ENCODE peak calls at places on chromosome 9, in ten cellular contexts. B is uterus, U is A549, Q is cardiac muscle cell, S is fibroblast of pulmonary artery, E is upper lobe of left lung, J is heart left ventricle, A is fibroblast of villous mesenchyme, V is cardiac fibroblast, C is WERI-Rb-1. X is an unnamed sample.

GRCh38 chr9:135463140-135463539 is 16.4 kb upstream of the PPP1R26 start:
- DNase-seq in S (no peak), Q (no peak), U (peak), A (peak), J (no peak), B (no peak), E (no peak), V (peak), C (peak), X (no peak)

GRCh38 chr9:35510745-35511428 is 21.0 kb downstream of the RUSC2 start:
- DNase-seq in E (peak), J (peak), V (peak), A (peak), Q (no peak), U (peak), B (peak), C (no peak), S (peak), X (no peak)

GRCh38 chr9:114413909-114414308 is 26.1 kb upstream of the AKNA start:
- DNase-seq in Q (no peak), J (no peak), B (no peak), E (no peak), C (no peak), S (peak), U (no peak), V (peak), A (peak), X (no peak)

GRCh38 chr9:94014066-94014654 is 59.0 kb upstream of the BARX1 start:
- DNase-seq in U (peak), B (no peak), J (no peak), A (peak), C (no peak), E (no peak), Q (peak), S (peak), V (peak), X (no peak)

GRCh38 chr9:115764649-115765048 is 388.9 kb upstream of the PAPPA start:
- DNase-seq in A (no peak), V (peak), B (no peak), U (no peak), Q (no peak), J (no peak), E (no peak), S (peak), C (no peak), X (no peak)

GRCh38 chr9:6842584-6842947 is 84.8 kb downstream of the KDM4C start:
- DNase-seq in E (no peak), S (peak), B (no peak), A (peak), V (peak), C (no peak), Q (no peak), U (no peak), J (no peak), X (no peak)

GRCh38 chr9:82590845-82591244 is 472.1 kb downstream of the RASEF start:
- DNase-seq in J (no peak), S (no peak), C (no peak), A (no peak), E (no peak), B (no peak), U (no peak), V (no peak), Q (no peak), X (no peak)

GRCh38 chr9:30301271-30301963 is 2083.0 kb upstream of the ACO1 start:
- DNase-seq in A (no peak), E (peak), U (no peak), J (no peak), C (no peak), B (no peak), S (peak), Q (no peak), V (peak), X (no peak)

GRCh38 chr9:88949425-88949824 is 41.8 kb upstream of the S1PR3 start:
- DNase-seq in J (no peak), A (peak), E (no peak), C (no peak), U (peak), Q (peak), V (peak), B (peak), S (peak), X (no peak)

GRCh38 chr9:113919825-113920224 is 43.7 kb downstream of the ZNF618 start:
- DNase-seq in Q (no peak), C (no peak), B (no peak), U (no peak), E (no peak), A (no peak), S (no peak), V (no peak), J (no peak), X (no peak)

GRCh38 chr9:130208600-130209347 is 36.6 kb downstream of the NCS1 start:
- DNase-seq in A (no peak), B (no peak), S (no peak), C (no peak), V (no peak), Q (no peak), J (peak), U (no peak), E (no peak), X (no peak)

GRCh38 chr9:84785766-84786547 is 116.4 kb downstream of the NTRK2 start:
- DNase-seq in E (no peak), J (no peak), S (no peak), B (no peak), C (no peak), A (no peak), V (no peak), Q (no peak), U (no peak), X (no peak)
- H3K4me3 ChIP-seq in E (no peak), J (no peak), S (no peak), B (no peak), C (no peak), A (no peak), V (no peak), Q (no peak), U (no peak), X (no peak)

DNA sequence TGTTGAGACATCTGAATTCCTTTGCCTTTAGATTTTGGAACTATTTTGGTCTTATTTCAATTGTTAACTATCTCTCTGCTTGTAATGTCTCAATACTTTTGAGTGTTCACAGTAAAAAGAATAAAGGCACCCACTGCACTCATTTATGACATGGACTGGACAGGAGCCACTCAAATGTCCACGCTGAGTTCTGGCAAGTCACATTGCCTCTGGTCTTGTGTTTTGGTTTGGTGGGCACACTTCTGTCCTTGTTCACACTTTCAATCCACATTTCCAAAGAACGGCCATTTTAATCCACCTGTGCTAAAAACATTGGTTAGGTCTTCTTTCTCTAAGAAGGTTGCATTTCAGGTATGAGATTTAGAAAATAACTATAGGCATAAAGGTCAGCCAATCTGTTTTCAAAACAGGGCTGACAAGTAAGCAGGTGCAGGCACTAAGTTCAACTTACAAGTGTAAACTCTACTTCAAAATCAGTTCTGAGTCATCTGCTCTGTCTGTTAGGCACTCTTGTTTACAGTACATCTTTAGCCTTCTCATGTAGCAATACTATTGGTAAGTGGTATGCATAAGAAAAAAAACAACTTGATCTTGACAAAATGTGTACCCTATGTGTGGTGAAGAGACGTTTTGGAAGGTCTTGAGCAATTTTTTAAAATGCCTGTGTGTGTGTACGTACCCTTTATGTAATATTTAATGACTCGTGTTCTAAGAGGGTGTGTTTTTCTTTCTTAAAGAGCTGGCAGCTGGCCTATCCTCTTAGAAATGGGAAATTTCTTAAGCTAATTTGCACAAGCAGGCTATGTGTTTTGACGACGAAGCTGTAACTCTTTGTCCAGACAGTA is 31.5 kb upstream of the ZFAND5 start:
- DNase-seq in V (peak), U (peak), C (no peak), Q (no peak), S (peak), J (no peak), B (no peak), A (peak), E (peak), X (no peak)
- H3K4me3 ChIP-seq in V (no peak), U (no peak), C (no peak), Q (no peak), S (no peak), J (no peak), B (no peak), A (no peak), E (no peak), X (no peak)

GRCh38 chr9:97500765-97501176 is 695 bp upstream of the TMOD1 start:
- DNase-seq in E (no peak), U (no peak), V (no peak), S (no peak), A (no peak), Q (no peak), B (no peak), C (no peak), J (no peak), X (no peak)

GRCh38 chr9:97500263-97500662 is 1.2 kb upstream of the TMOD1 start:
- DNase-seq in S (no peak), Q (no peak), C (no peak), U (no peak), A (no peak), V (no peak), E (no peak), J (no peak), B (no peak), X (no peak)

GRCh38 chr9:97502222-97502983 is 937 bp downstream of the TMOD1 start:
- DNase-seq in U (no peak), A (no peak), S (no peak), B (no peak), J (peak), V (no peak), Q (peak), C (no peak), E (no peak), X (no peak)

GRCh38 chr9:97501972-97502221 is 431 bp downstream of the TMOD1 start:
- DNase-seq in V (no peak), B (no peak), J (no peak), C (no peak), U (no peak), E (no peak), Q (no peak), S (no peak), A (no peak), X (no peak)

DNA sequence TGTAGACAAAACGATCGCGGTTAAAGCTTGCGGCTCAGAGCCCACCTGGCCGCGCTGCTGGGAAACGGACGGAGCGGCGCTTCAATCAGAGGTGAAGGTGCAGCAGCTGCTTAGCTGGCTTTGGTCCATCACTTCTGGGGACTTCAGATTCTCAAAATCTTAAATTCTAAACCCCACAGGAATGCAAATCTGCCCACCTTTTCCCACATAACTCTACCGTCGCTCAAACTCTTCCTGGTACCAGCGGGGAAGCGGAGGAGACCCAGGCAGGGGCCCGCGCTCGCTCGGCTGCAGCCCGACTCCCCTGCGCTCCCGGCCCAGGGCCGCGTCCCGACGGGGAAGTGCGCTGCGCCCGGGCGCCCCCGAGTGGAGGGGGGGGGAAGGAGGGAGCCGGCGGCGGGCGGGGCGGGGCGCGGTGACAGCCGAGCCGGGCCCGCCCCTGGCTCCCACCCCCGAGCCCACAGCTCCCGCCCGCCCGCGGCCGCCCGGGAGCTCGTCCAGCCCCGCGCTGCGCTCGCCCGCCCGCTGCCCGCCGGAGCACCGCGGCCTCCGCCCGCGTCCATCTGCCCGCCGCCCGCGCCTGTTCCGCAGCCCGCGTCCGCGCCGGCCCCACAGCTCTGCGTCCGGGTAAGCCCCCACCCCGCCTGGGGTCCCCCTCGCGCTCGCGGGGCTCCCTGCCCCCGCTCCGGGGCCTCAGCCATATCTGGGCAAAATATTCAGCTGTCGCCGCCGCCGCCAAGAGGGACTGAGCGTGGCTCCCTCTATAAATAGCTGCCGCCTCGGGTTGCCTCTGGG is at the start of gene TMOD1:
- DNase-seq in E (peak), Q (peak), V (peak), U (peak), C (peak), S (peak), J (peak), B (peak), A (peak), X (peak)
- H3K4me3 ChIP-seq in E (peak), Q (peak), V (peak), U (peak), C (peak), S (peak), J (peak), B (peak), A (peak), X (peak)

GRCh38 chr9:1050125-1050895 is at the start of gene DMRT2:
- DNase-seq in A (peak), J (peak), U (peak), B (peak), E (peak), C (peak), V (peak), S (peak), Q (peak), X (peak)

GRCh38 chr9:1052908-1053590 is 2.9 kb downstream of the DMRT2 start:
- DNase-seq in S (no peak), Q (no peak), A (no peak), E (no peak), C (no peak), B (no peak), V (no peak), U (no peak), J (no peak), X (no peak)

GRCh38 chr9:1049641-1050040 is 516 bp upstream of the DMRT2 start:
- DNase-seq in V (no peak), S (no peak), B (no peak), E (no peak), A (no peak), C (no peak), Q (no peak), U (no peak), J (no peak), X (no peak)

GRCh38 chr9:1052119-1052907 is 2.2 kb downstream of the DMRT2 start:
- DNase-seq in C (no peak), E (no peak), U (no peak), Q (no peak), B (no peak), V (no peak), S (no peak), J (no peak), A (no peak), X (no peak)

DNA sequence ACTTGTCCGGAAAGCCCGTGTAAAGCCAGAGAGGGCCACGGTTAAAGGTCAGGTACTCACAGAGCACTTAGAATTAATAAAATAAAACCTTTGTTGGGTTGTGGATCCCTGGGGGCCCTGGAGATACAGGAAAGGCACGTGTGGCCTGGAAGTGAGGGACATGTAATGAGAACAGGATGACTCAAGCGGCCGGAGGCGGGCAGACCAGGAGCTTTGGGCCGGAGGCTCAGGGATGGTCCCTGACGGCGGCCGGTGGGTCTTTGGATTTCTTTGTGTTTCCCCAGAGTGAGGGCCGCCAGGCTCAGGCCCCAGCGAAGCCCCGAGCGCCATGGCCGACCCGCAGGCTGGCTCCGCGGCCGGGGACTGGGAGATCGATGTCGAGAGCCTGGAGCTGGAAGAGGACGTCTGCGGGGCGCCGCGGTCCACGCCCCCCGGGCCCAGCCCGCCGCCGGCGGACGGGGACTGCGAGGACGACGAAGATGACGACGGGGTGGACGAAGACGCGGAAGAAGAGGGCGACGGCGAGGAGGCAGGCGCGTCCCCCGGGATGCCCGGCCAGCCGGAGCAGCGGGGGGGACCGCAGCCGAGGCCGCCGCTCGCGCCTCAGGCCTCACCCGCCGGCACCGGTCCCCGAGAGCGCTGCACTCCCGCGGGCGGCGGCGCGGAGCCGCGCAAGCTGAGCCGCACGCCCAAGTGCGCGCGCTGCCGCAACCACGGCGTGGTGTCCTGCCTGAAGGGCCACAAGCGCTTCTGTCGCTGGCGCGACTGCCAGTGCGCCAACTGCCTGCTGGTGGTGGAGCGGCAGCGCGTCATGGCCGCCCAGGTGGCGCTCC is 1.3 kb downstream of the DMRT2 start:
- DNase-seq in B (no peak), J (no peak), U (peak), Q (peak), S (no peak), C (no peak), V (no peak), A (no peak), E (peak), X (peak)
- H3K4me3 ChIP-seq in B (no peak), J (peak), U (peak), Q (peak), S (no peak), C (no peak), V (no peak), A (no peak), E (no peak), X (peak)

GRCh38 chr9:16267336-16268036 is 603.0 kb downstream of the BNC2 start:
- DNase-seq in B (no peak), A (peak), C (no peak), E (peak), J (no peak), V (peak), S (peak), Q (no peak), U (peak), X (no peak)
- H3K4me3 ChIP-seq in B (no peak), A (peak), C (no peak), E (no peak), J (no peak), V (peak), S (peak), Q (no peak), U (no peak), X (peak)

DNA sequence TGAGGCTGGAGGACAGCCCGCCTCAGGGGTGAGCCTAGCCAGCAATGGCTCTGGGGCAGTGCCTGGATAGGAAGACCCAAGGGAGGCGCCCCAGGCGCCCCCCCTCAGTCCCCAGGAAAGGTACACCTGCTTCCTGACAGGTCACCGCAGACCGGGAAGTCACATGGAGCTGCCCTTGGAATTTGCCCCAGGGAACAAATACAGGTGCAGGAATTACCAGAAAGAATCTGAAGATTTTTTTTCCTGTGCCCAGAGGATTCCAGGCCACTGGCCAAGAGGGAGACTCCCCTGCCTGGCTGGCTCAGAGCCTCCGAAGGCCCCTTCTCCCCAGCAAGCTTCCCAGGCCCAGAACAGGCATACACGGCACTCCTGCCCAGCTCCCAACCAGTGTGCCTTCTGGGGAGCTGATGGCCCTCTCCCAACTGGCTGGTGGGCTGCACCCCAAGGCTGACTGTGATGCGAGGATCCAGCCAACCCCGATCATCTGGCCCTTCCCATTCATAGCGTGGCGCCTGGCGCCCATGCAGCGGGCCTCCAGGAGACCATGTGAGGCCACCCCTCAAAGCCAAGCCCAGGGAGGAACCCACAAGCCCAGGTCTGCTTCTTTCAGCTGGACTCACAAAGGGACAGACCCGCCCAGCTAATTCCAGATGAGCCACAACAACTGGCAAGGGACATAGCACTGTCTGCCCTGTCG is 2.3 kb downstream of the TPRN start:
- DNase-seq in Q (no peak), J (no peak), E (peak), V (no peak), C (no peak), U (no peak), S (no peak), B (no peak), A (no peak), X (no peak)
- H3K4me3 ChIP-seq in Q (no peak), J (no peak), E (no peak), V (no peak), C (no peak), U (no peak), S (no peak), B (no peak), A (no peak), X (peak)

GRCh38 chr9:71762900-71763653 is 5.2 kb downstream of the CEMIP2 start:
- DNase-seq in B (no peak), E (no peak), V (peak), J (no peak), S (peak), U (peak), C (no peak), A (peak), Q (no peak), X (no peak)
- H3K4me3 ChIP-seq in B (no peak), E (no peak), V (no peak), J (no peak), S (no peak), U (peak), C (no peak), A (no peak), Q (no peak), X (no peak)

X was measured in suprapubic skin.